ENCODE peak calls at places on chromosome 14, in four cellular contexts. Q is GM12878, D is H1, N is HepG2. C is an unnamed sample.
A peak's percentile ranks its signal among the peaks of the same experiment; 100 is the strongest.

GRCh38 chr14:71563754-71564153 is 368.5 kb upstream of the RGS6 start:
- DNase-seq in Q (peak; percentile 55), D (no peak), N (no peak), C (no peak)

GRCh38 chr14:33794791-33795300 is 156.0 kb downstream of the EGLN3 start:
- DNase-seq in N (no peak), Q (no peak), D (no peak), C (no peak)

GRCh38 chr14:50822501-50823042 is 8.4 kb downstream of the NIN start:
- DNase-seq in N (no peak), D (no peak), Q (peak; percentile 40), C (no peak)

GRCh38 chr14:36068777-36069534 is 107.6 kb downstream of the PTCSC3 start:
- DNase-seq in D (no peak), N (no peak), Q (no peak), C (no peak)

GRCh38 chr14:75826599-75826998 is 155.2 kb downstream of the TGFB3 start:
- DNase-seq in N (no peak), D (no peak), Q (no peak), C (no peak)

GRCh38 chr14:106605548-106606448 is 1079.4 kb downstream of the TMEM121 start:
- DNase-seq in Q (peak; percentile 21), N (peak; percentile 31), D (no peak), C (no peak)

GRCh38 chr14:74641581-74641980 is 29.5 kb upstream of the LTBP2 start:
- DNase-seq in N (no peak), Q (no peak), D (no peak), C (no peak)

GRCh38 chr14:24051162-24051788 is 534 bp upstream of the CARMIL3 start:
- DNase-seq in N (no peak), D (no peak), Q (no peak), C (no peak)

GRCh38 chr14:85087201-85087600 is 442.7 kb upstream of the FLRT2 start:
- DNase-seq in Q (no peak), N (no peak), D (no peak), C (no peak)

GRCh38 chr14:71266994-71267636 is 359.9 kb downstream of the PCNX1 start:
- DNase-seq in D (no peak), N (no peak), Q (peak; percentile 63), C (no peak)

GRCh38 chr14:89669209-89669608 is 252.2 kb upstream of the FOXN3 start:
- DNase-seq in N (no peak), D (no peak), Q (no peak), C (no peak)

GRCh38 chr14:62694075-62694474 is 351.2 kb downstream of the KCNH5 start:
- DNase-seq in N (no peak), Q (no peak), D (no peak), C (no peak)

GRCh38 chr14:68042591-68043210 is 223.1 kb downstream of the RAD51B start:
- DNase-seq in N (no peak), D (no peak), Q (no peak), C (no peak)
- H3K4me1 ChIP-seq in N (peaks cover 5% of the 10 kb centered on the region), D (peaks cover 12% of the 10 kb centered on the region), Q (no peaks in the 10 kb centered on the region), C (peaks cover 2% of the 10 kb centered on the region)

GRCh38 chr14:96489327-96489726 is 12.9 kb upstream of the PAPOLA start:
- DNase-seq in Q (no peak), N (no peak), D (no peak), C (no peak)

GRCh38 chr14:96481731-96482314 is 20.4 kb upstream of the PAPOLA start:
- DNase-seq in N (peak; percentile 49), Q (no peak), D (no peak), C (no peak)

GRCh38 chr14:96482986-96483385 is 19.2 kb upstream of the PAPOLA start:
- DNase-seq in Q (no peak), D (no peak), N (no peak), C (no peak)

GRCh38 chr14:96484391-96484790 is 17.8 kb upstream of the PAPOLA start:
- DNase-seq in D (no peak), Q (no peak), N (no peak), C (no peak)

GRCh38 chr14:96486705-96487104 is 15.5 kb upstream of the PAPOLA start:
- DNase-seq in Q (no peak), N (no peak), D (no peak), C (no peak)
- TF ChIP-seq SUZ12 in Q (no peak), N (no peak), D (no peak), C (no peak)

GRCh38 chr14:99077844-99078236 is 194.2 kb downstream of the BCL11B start:
- DNase-seq in D (no peak), N (no peak), Q (no peak), C (no peak)
- H3K4me1 ChIP-seq in D (no peaks in the 10 kb centered on the region), N (no peaks in the 10 kb centered on the region), Q (no peaks in the 10 kb centered on the region), C (no peaks in the 10 kb centered on the region)

DNA sequence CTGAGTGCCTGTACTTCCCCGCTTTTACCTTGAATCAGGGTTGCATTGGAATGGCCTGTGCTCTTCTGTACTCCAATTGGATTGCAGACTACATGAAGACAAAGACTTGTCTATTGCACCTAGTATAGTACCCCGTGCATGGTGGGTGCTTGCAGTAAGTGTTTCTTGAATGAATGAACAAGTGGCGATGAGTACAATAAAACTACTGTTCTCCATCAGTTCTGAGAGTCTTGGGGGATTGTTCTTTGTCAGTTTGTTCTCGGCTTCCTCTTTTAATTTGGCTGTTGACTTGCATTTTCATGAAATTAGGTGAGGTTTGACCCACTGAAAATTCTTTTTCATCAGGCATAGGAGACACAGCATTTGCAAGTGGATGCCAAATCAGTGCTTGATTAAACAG is 34.1 kb downstream of the ERH start:
- DNase-seq in D (no peak), Q (no peak), N (no peak), C (no peak)
- TF ChIP-seq SUZ12 in D (no peak), Q (no peak), N (no peak), C (no peak)

DNA sequence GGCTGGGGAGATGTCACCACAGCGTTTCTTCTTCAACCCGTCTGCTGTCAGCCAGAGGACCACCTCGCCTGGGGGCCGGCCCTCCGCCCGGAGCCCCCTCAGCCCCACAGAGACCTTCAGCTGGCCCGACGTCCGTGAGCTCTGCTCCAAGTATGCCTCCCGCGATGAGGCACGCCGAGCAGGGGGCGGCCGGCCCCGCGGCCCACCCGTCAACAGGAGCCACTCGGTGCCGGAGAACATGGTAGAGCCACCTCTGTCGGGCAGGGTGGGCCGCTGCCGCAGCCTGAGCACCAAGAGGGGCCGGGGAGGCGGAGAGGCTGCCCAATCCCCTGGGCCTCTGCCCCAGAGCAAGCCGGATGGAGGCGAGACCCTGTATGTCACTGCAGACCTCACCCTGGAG is 38.8 kb downstream of the PLEKHG3 start:
- DNase-seq in Q (no peak), N (no peak), D (no peak), C (no peak)
- H3K4me1 ChIP-seq in Q (no peaks in the 10 kb centered on the region), N (no peaks in the 10 kb centered on the region), D (no peaks in the 10 kb centered on the region), C (no peaks in the 10 kb centered on the region)

GRCh38 chr14:102898298-102898697 is 24.2 kb upstream of the AMN start:
- DNase-seq in D (no peak), N (no peak), Q (no peak), C (no peak)
- TF ChIP-seq SUZ12 in D (no peak), N (no peak), Q (no peak), C (no peak)

GRCh38 chr14:21263284-21264024 is 5.8 kb downstream of the HNRNPC start:
- DNase-seq in Q (no peak), D (no peak), N (no peak), C (no peak)
- H3K4me1 ChIP-seq in Q (peaks cover 23% of the 10 kb centered on the region), D (peaks cover 7% of the 10 kb centered on the region), N (peaks cover 80% of the 10 kb centered on the region), C (no peaks in the 10 kb centered on the region)

GRCh38 chr14:49405291-49405690 is 180.9 kb downstream of the RPS29 start:
- DNase-seq in Q (no peak), N (no peak), D (no peak), C (no peak)
- TF ChIP-seq SUZ12 in Q (no peak), N (no peak), D (no peak), C (no peak)

DNA sequence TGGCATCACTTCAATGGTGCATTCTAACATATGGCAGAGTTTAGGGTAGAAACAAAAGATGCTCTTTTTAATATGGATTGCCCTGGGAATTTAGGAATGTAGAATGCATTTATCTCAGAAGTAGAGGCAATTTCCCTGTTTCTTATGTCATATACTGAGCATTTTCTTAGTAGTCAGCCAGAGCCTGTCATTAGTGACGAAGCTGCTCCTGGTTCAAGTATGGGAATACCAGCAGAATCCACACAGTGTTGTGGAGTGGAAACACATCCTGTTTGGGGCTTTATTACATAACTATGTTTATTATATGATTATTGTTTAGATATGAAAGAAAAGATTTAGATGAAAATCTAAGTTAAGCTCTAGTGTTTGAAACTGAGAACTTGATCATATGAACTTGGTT is 12.2 kb downstream of the CIPC start:
- DNase-seq in N (no peak), Q (no peak), D (no peak), C (no peak)
- H3K4me1 ChIP-seq in N (no peaks in the 10 kb centered on the region), Q (no peaks in the 10 kb centered on the region), D (peaks cover 12% of the 10 kb centered on the region), C (no peaks in the 10 kb centered on the region)